ENCODE peak calls at places on chromosomes 3 and 15, in four cellular contexts. One of them, this sample, is unnamed.

GRCh38 chr3:193828477-193828876 is 235.5 kb downstream of the OPA1 start:
- DNase-seq in breast epithelium: peak; percentile 77
- DNase-seq in stomach: no peak
- DNase-seq in body of pancreas: peak; percentile 51
- DNase-seq in this sample: no peak

GRCh38 chr3:114718897-114719208 is 425.0 kb downstream of the TIGIT start:
- DNase-seq in breast epithelium: no peak
- DNase-seq in body of pancreas: no peak
- DNase-seq in stomach: no peak
- DNase-seq in this sample: no peak

GRCh38 chr15:57969355-57969754 is 96.2 kb downstream of the ALDH1A2 start:
- DNase-seq in breast epithelium: no peak
- DNase-seq in body of pancreas: no peak
- DNase-seq in stomach: no peak
- DNase-seq in this sample: no peak

GRCh38 chr3:117602054-117602644 is 892.6 kb downstream of the TUSC7 start:
- DNase-seq in stomach: no peak
- DNase-seq in breast epithelium: no peak
- DNase-seq in body of pancreas: no peak
- DNase-seq in this sample: no peak

GRCh38 chr3:73523661-73524060 is 101.1 kb downstream of the PDZRN3 start:
- DNase-seq in breast epithelium: no peak
- DNase-seq in stomach: no peak
- DNase-seq in body of pancreas: no peak
- DNase-seq in this sample: no peak

GRCh38 chr3:143476965-143477640 is 357.5 kb downstream of the CHST2 start:
- DNase-seq in stomach: no peak
- DNase-seq in breast epithelium: no peak
- DNase-seq in body of pancreas: no peak
- DNase-seq in this sample: no peak

GRCh38 chr15:101162701-101163483 is 89.0 kb downstream of the CHSY1 start:
- DNase-seq in stomach: no peak
- DNase-seq in breast epithelium: peak; percentile 62
- DNase-seq in body of pancreas: no peak
- DNase-seq in this sample: peak; percentile 67

GRCh38 chr15:74317820-74318375 is 49.5 kb downstream of the CYP11A1 start:
- DNase-seq in stomach: no peak
- DNase-seq in breast epithelium: peak; percentile 50
- DNase-seq in body of pancreas: peak; percentile 57
- DNase-seq in this sample: no peak

GRCh38 chr3:119795849-119796248 is 13.9 kb downstream of the NR1I2 start:
- DNase-seq in stomach: no peak
- DNase-seq in breast epithelium: no peak
- DNase-seq in body of pancreas: no peak
- DNase-seq in this sample: no peak

GRCh38 chr15:99438222-99438592 is 127.6 kb upstream of the MEF2A start:
- DNase-seq in stomach: no peak
- DNase-seq in breast epithelium: peak; percentile 11
- DNase-seq in body of pancreas: no peak
- DNase-seq in this sample: peak; percentile 62

GRCh38 chr3:178194547-178194946 is 341.7 kb upstream of the KCNMB2 start:
- DNase-seq in breast epithelium: no peak
- DNase-seq in stomach: no peak
- DNase-seq in body of pancreas: no peak
- DNase-seq in this sample: no peak

GRCh38 chr3:100317928-100318327 is 16.6 kb upstream of the NIT2 start:
- DNase-seq in stomach: no peak
- DNase-seq in breast epithelium: no peak
- DNase-seq in body of pancreas: no peak
- DNase-seq in this sample: no peak

GRCh38 chr3:36457667-36458066 is 77.4 kb downstream of the STAC start:
- DNase-seq in body of pancreas: no peak
- DNase-seq in breast epithelium: no peak
- DNase-seq in stomach: no peak
- DNase-seq in this sample: no peak

GRCh38 chr3:36493051-36493450 is 112.7 kb downstream of the STAC start:
- DNase-seq in stomach: no peak
- DNase-seq in breast epithelium: no peak
- DNase-seq in body of pancreas: no peak
- DNase-seq in this sample: no peak

GRCh38 chr3:86785381-86785780 is 205.6 kb downstream of the VGLL3 start:
- DNase-seq in stomach: no peak
- DNase-seq in breast epithelium: no peak
- DNase-seq in body of pancreas: no peak
- DNase-seq in this sample: no peak

GRCh38 chr15:38631126-38632075 is 66.8 kb upstream of the RASGRP1 start:
- DNase-seq in body of pancreas: no peak
- DNase-seq in stomach: no peak
- DNase-seq in breast epithelium: no peak
- DNase-seq in this sample: no peak

GRCh38 chr3:195849322-195850074 is 37.8 kb upstream of the MUC4 start:
- DNase-seq in body of pancreas: no peak
- DNase-seq in stomach: no peak
- DNase-seq in breast epithelium: no peak
- DNase-seq in this sample: peak; percentile 94

GRCh38 chr3:16916840-16917239 is 32.1 kb downstream of the PLCL2 start:
- DNase-seq in body of pancreas: no peak
- DNase-seq in breast epithelium: no peak
- DNase-seq in stomach: no peak
- DNase-seq in this sample: no peak

GRCh38 chr3:184234224-184234623 is 4.8 kb downstream of the VWA5B2 start:
- DNase-seq in body of pancreas: peak; percentile 49
- DNase-seq in breast epithelium: peak; percentile 67
- DNase-seq in stomach: peak; percentile 65
- DNase-seq in this sample: no peak

GRCh38 chr3:105365171-105365535 is 1.6 kb upstream of the ALCAM start:
- DNase-seq in stomach: no peak
- DNase-seq in breast epithelium: no peak
- DNase-seq in body of pancreas: peak; percentile 50
- DNase-seq in this sample: no peak

GRCh38 chr3:43707266-43707665 is 16.5 kb downstream of the ABHD5 start:
- DNase-seq in breast epithelium: peak; percentile 44
- DNase-seq in body of pancreas: no peak
- DNase-seq in stomach: no peak
- DNase-seq in this sample: no peak

GRCh38 chr3:194930439-194931204 is 244.9 kb downstream of the FAM43A start:
- DNase-seq in stomach: no peak
- DNase-seq in breast epithelium: no peak
- DNase-seq in body of pancreas: peak; percentile 26
- DNase-seq in this sample: peak; percentile 84

GRCh38 chr3:106265704-106266103 is 396.9 kb upstream of the CBLB start:
- DNase-seq in stomach: no peak
- DNase-seq in body of pancreas: no peak
- DNase-seq in breast epithelium: no peak
- DNase-seq in this sample: no peak

GRCh38 chr3:69082805-69083204 is 1.9 kb upstream of the ARL6IP5 start:
- DNase-seq in stomach: peak; percentile 31
- DNase-seq in body of pancreas: no peak
- DNase-seq in breast epithelium: no peak
- DNase-seq in this sample: no peak

GRCh38 chr3:189273736-189274135 is 102.0 kb downstream of the TPRG1 start:
- DNase-seq in breast epithelium: no peak
- DNase-seq in stomach: no peak
- DNase-seq in body of pancreas: no peak
- DNase-seq in this sample: no peak

GRCh38 chr15:50476143-50476542 is 51.9 kb downstream of the USP8 start:
- DNase-seq in body of pancreas: no peak
- DNase-seq in breast epithelium: no peak
- DNase-seq in stomach: no peak
- DNase-seq in this sample: no peak

GRCh38 chr3:65262554-65262953 is 574.8 kb upstream of the ADAMTS9 start:
- DNase-seq in breast epithelium: no peak
- DNase-seq in body of pancreas: no peak
- DNase-seq in stomach: no peak
- DNase-seq in this sample: no peak

GRCh38 chr15:55407631-55407948 is 569 bp downstream of the CCPG1 start:
- DNase-seq in stomach: no peak
- DNase-seq in breast epithelium: no peak
- DNase-seq in body of pancreas: no peak
- DNase-seq in this sample: no peak

GRCh38 chr3:180617049-180617448 is 15.1 kb downstream of the TTC14 start:
- DNase-seq in breast epithelium: no peak
- DNase-seq in stomach: no peak
- DNase-seq in body of pancreas: no peak
- DNase-seq in this sample: no peak

GRCh38 chr15:50906954-50907865 is 1.3 kb upstream of the AP4E1 start:
- DNase-seq in breast epithelium: no peak
- DNase-seq in stomach: peak; percentile 32
- DNase-seq in body of pancreas: no peak
- DNase-seq in this sample: peak; percentile 82

GRCh38 chr15:98375513-98376360 is 272.6 kb upstream of the IGF1R start:
- DNase-seq in stomach: no peak
- DNase-seq in breast epithelium: no peak
- DNase-seq in body of pancreas: no peak
- DNase-seq in this sample: no peak

GRCh38 chr3:33144433-33144832 is 30.6 kb downstream of the CRTAP start:
- DNase-seq in stomach: no peak
- DNase-seq in breast epithelium: no peak
- DNase-seq in body of pancreas: no peak
- DNase-seq in this sample: no peak

GRCh38 chr3:5136619-5137429 is 14.7 kb downstream of the ARL8B start:
- DNase-seq in body of pancreas: no peak
- DNase-seq in stomach: no peak
- DNase-seq in breast epithelium: no peak
- DNase-seq in this sample: no peak

DNA sequence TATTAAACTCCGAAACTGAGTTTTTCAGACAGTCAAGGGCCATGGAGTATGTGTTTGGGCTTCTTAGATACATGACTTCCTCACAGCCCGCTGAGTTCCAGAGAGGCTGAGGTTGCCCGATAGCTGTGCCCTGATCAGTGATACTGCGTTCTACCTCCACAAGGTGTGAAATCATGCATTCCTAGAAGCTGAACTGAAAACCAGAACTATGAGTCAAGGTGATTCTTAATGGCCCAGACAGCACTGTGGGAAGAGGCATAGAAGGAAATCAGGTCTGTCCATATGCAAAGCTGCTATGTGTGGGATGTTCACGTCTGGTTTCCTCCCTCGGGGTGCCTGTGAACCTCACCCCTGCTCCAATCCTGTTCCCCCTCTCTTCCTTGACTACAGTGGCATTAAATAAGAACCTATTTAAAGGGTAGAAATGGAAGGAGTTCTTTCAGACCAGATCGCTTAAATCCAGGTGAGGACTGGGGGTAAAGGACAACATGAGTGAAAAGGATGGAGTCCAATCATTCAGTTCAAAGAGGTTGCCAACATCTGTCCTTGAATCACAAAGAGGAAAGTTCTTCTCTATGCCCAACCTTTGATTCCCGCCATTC is 74.3 kb downstream of the MYO1E start:
- DNase-seq in breast epithelium: no peak
- DNase-seq in stomach: no peak
- DNase-seq in body of pancreas: no peak
- DNase-seq in this sample: no peak
- TF ChIP-seq POLR2A in breast epithelium: no peak
- TF ChIP-seq POLR2A in stomach: no peak
- TF ChIP-seq POLR2A in body of pancreas: no peak
- TF ChIP-seq POLR2A in this sample: no peak

DNA sequence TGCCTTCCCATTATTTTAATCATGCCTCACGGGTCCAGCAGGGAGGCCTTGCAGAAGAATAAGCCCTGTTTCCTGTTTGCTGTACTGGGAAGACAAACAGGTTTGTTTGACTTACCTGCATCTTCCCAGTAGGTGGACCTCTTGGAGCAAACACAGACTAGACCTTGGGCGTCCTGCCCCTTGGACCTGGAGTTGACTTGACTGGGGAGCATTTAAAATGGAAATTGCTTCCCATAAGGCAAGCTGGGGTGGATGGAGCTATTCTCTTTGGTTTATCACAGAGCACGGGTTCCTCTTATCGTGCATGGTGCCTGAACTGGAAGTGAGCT is 151.4 kb downstream of the RPLP1 start:
- DNase-seq in body of pancreas: peak; percentile 57
- DNase-seq in stomach: peak; percentile 75
- DNase-seq in breast epithelium: no peak
- DNase-seq in this sample: no peak
- TF ChIP-seq CTCF in body of pancreas: peak; percentile 68
- TF ChIP-seq CTCF in stomach: no peak
- TF ChIP-seq CTCF in breast epithelium: no peak
- TF ChIP-seq CTCF in this sample: no peak

GRCh38 chr15:66590435-66590834 is 24.6 kb upstream of the LCTL start:
- DNase-seq in body of pancreas: no peak
- DNase-seq in stomach: no peak
- DNase-seq in breast epithelium: no peak
- DNase-seq in this sample: no peak

GRCh38 chr15:66587749-66588148 is 22.0 kb upstream of the LCTL start:
- DNase-seq in breast epithelium: no peak
- DNase-seq in body of pancreas: no peak
- DNase-seq in stomach: no peak
- DNase-seq in this sample: no peak

GRCh38 chr15:66588971-66589370 is 23.2 kb upstream of the LCTL start:
- DNase-seq in body of pancreas: no peak
- DNase-seq in stomach: no peak
- DNase-seq in breast epithelium: no peak
- DNase-seq in this sample: no peak

GRCh38 chr15:66587020-66587419 is 21.2 kb upstream of the LCTL start:
- DNase-seq in stomach: no peak
- DNase-seq in breast epithelium: no peak
- DNase-seq in body of pancreas: no peak
- DNase-seq in this sample: no peak

GRCh38 chr15:66588537-66588936 is 22.7 kb upstream of the LCTL start:
- DNase-seq in stomach: no peak
- DNase-seq in breast epithelium: no peak
- DNase-seq in body of pancreas: no peak
- DNase-seq in this sample: no peak
- TF ChIP-seq POLR2A in stomach: no peak
- TF ChIP-seq POLR2A in breast epithelium: no peak
- TF ChIP-seq POLR2A in body of pancreas: no peak
- TF ChIP-seq POLR2A in this sample: no peak

GRCh38 chr3:30908466-30909037 is 14.1 kb upstream of the GADL1 start:
- DNase-seq in body of pancreas: no peak
- DNase-seq in breast epithelium: no peak
- DNase-seq in stomach: no peak
- DNase-seq in this sample: no peak

GRCh38 chr3:30913176-30913575 is 18.7 kb upstream of the GADL1 start:
- DNase-seq in stomach: no peak
- DNase-seq in breast epithelium: no peak
- DNase-seq in body of pancreas: no peak
- DNase-seq in this sample: no peak

GRCh38 chr3:30915782-30916181 is 21.3 kb upstream of the GADL1 start:
- DNase-seq in body of pancreas: no peak
- DNase-seq in breast epithelium: no peak
- DNase-seq in stomach: no peak
- DNase-seq in this sample: no peak

GRCh38 chr3:30914696-30915095 is 20.2 kb upstream of the GADL1 start:
- DNase-seq in body of pancreas: no peak
- DNase-seq in stomach: no peak
- DNase-seq in breast epithelium: no peak
- DNase-seq in this sample: no peak

DNA sequence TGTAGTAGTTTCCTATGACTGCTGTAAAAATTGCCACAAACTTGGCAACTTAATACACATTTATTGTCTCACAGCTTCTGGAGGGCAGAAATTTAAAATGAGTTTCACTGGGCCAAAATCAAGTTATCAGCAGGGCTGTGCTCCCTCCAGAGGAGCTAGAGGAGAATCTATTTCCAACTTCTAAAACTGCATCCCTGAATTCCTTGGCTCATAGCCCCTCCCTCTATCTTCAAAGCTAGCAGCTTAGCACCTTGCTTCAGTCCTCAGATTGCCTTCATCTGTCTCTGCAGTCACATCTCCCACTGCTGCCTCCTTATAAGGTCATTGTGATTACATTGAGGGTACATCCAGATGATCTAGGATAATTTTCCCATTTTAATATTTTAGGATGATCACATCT is 17.8 kb upstream of the GADL1 start:
- DNase-seq in stomach: no peak
- DNase-seq in body of pancreas: no peak
- DNase-seq in breast epithelium: no peak
- DNase-seq in this sample: no peak
- TF ChIP-seq CTCF in stomach: no peak
- TF ChIP-seq CTCF in body of pancreas: no peak
- TF ChIP-seq CTCF in breast epithelium: no peak
- TF ChIP-seq CTCF in this sample: no peak

This sample was measured in spleen.